ENCODE peak calls at places on chromosomes 13 and 19, in five cellular contexts. I is head of caudate nucleus; Z is endothelial cell; Y is activated naive CD8-positive, alpha-beta T cell treated with anti-CD3 and anti-CD28 coated beads, Interleukin-2, amount 50 U/mL, for 24 hours; B is ecto neural progenitor cell. P is an unnamed sample.

GRCh38 chr13:113209336-113209879 is at the start of gene CUL4A:
- DNase-seq in Z (peak), Y (peak), I (peak), B (peak), P (peak)

GRCh38 chr13:25330541-25330940 is 29.1 kb downstream of the NUP58 start:
- DNase-seq in I (no peak), B (no peak), Y (no peak), Z (no peak), P (no peak)

GRCh38 chr13:103839460-103839859 is 773.2 kb upstream of the SLC10A2 start:
- DNase-seq in Z (no peak), Y (no peak), B (no peak), I (no peak), P (no peak)

GRCh38 chr13:113851826-113852535 is 11.9 kb downstream of the GAS6 start:
- DNase-seq in Y (no peak), B (peak), I (no peak), Z (no peak), P (no peak)

GRCh38 chr13:97028441-97029299 is 34.4 kb upstream of the OXGR1 start:
- DNase-seq in Y (peak), I (peak), B (peak), Z (peak), P (peak)

GRCh38 chr19:46032597-46033025 is 8.2 kb downstream of the IGFL4 start:
- DNase-seq in I (no peak), Z (no peak), Y (no peak), B (no peak), P (no peak)

GRCh38 chr13:99663185-99663825 is 162.0 kb downstream of the TM9SF2 start:
- DNase-seq in Z (no peak), I (no peak), Y (no peak), B (no peak), P (no peak)

GRCh38 chr13:89701913-89702312 is 1645.6 kb upstream of the MIR17HG start:
- DNase-seq in Z (no peak), Y (no peak), B (no peak), I (no peak), P (no peak)

GRCh38 chr19:15449620-15450527 is at the start of gene WIZ:
- DNase-seq in B (peak), I (peak), Z (peak), Y (peak), P (peak)

GRCh38 chr19:6325614-6326013 is 7.8 kb downstream of the ACER1 start:
- DNase-seq in B (no peak), I (no peak), Z (no peak), Y (no peak), P (no peak)

GRCh38 chr19:54369082-54369691 is 4.5 kb upstream of the LAIR1 start:
- DNase-seq in B (no peak), I (no peak), Z (no peak), Y (no peak), P (no peak)

GRCh38 chr13:93227280-93227905 is 786 bp downstream of the GPC6 start:
- DNase-seq in I (peak), B (peak), Z (peak), Y (no peak), P (peak)

GRCh38 chr13:108227651-108228272 is 9.6 kb downstream of the ABHD13 start:
- DNase-seq in Z (peak), Y (peak), B (no peak), I (no peak), P (peak)

GRCh38 chr13:75308222-75308621 is 173.7 kb downstream of the TBC1D4 start:
- DNase-seq in Z (no peak), B (no peak), I (no peak), Y (peak), P (no peak)

GRCh38 chr19:12946092-12946845 is 607 bp downstream of the RAD23A start:
- DNase-seq in Y (peak), Z (peak), I (no peak), B (peak), P (peak)

GRCh38 chr13:57627663-57628062 is 3.9 kb upstream of the PCDH17 start:
- DNase-seq in B (no peak), Y (no peak), Z (no peak), I (no peak), P (peak)

GRCh38 chr19:55259540-55260210 is 858 bp upstream of the PPP6R1 start:
- DNase-seq in B (peak), Z (peak), I (no peak), Y (no peak), P (no peak)

GRCh38 chr19:45235485-45235884 is 9.7 kb downstream of the EXOC3L2 start:
- DNase-seq in Z (no peak), B (no peak), I (no peak), Y (no peak), P (no peak)

GRCh38 chr19:54399189-54399588 is 16.1 kb upstream of the TTYH1 start:
- DNase-seq in Z (no peak), B (no peak), I (no peak), Y (no peak), P (no peak)

GRCh38 chr19:48230555-48231129 is 25.1 kb downstream of the CARD8 start:
- DNase-seq in Z (no peak), B (no peak), I (no peak), Y (peak), P (peak)

GRCh38 chr19:11651062-11651461 is 53.8 kb downstream of the ZNF627 start:
- DNase-seq in B (no peak), Z (no peak), Y (no peak), I (no peak), P (no peak)

GRCh38 chr19:55500368-55500952 is 12.2 kb downstream of the SSC5D start:
- DNase-seq in B (no peak), I (no peak), Y (no peak), Z (no peak), P (no peak)

GRCh38 chr13:105969761-105970160 is 565.7 kb downstream of the EFNB2 start:
- DNase-seq in B (no peak), Z (no peak), Y (no peak), I (no peak), P (no peak)

GRCh38 chr13:49373699-49374098 is 70.2 kb downstream of the CAB39L start:
- DNase-seq in Z (no peak), Y (no peak), I (no peak), B (no peak), P (no peak)

GRCh38 chr19:36775768-36776167 is 3.2 kb upstream of the ZNF850 start:
- DNase-seq in I (no peak), B (no peak), Z (no peak), Y (no peak), P (no peak)

GRCh38 chr13:73618275-73618865 is 515.8 kb downstream of the KLF12 start:
- DNase-seq in B (no peak), Y (no peak), I (no peak), Z (no peak), P (no peak)

GRCh38 chr19:3363841-3364500 is 2.4 kb upstream of the NFIC start:
- DNase-seq in B (no peak), Z (no peak), I (no peak), Y (no peak), P (no peak)

GRCh38 chr13:43441464-43441863 is 345.3 kb downstream of the ENOX1 start:
- DNase-seq in Y (no peak), Z (no peak), B (no peak), I (no peak), P (no peak)

GRCh38 chr13:111116830-111117229 is 1.7 kb downstream of the ARHGEF7 start:
- DNase-seq in Y (no peak), B (no peak), Z (no peak), I (no peak), P (no peak)

GRCh38 chr13:31334994-31335549 is 135.3 kb downstream of the B3GLCT start:
- DNase-seq in Y (no peak), Z (no peak), I (no peak), B (no peak), P (no peak)

GRCh38 chr13:47226516-47226915 is 329.7 kb upstream of the HTR2A start:
- DNase-seq in I (no peak), Y (no peak), B (no peak), Z (no peak), P (no peak)

GRCh38 chr13:57865600-57866294 is 234.2 kb downstream of the PCDH17 start:
- DNase-seq in Y (no peak), Z (peak), I (no peak), B (no peak), P (no peak)

GRCh38 chr19:24166055-24166454 is 79.1 kb downstream of the ZNF254 start:
- DNase-seq in I (no peak), Y (no peak), B (no peak), Z (no peak), P (no peak)

GRCh38 chr19:45782820-45783785 is 813 bp upstream of the DMPK start:
- DNase-seq in B (peak), I (no peak), Z (no peak), Y (no peak), P (no peak)

GRCh38 chr13:49560270-49561063 is 24.9 kb downstream of the RCBTB1 start:
- DNase-seq in Y (no peak), B (no peak), I (no peak), Z (no peak), P (no peak)

GRCh38 chr13:30696278-30697176 is 38.8 kb upstream of the ALOX5AP start:
- DNase-seq in Y (peak), B (no peak), Z (peak), I (peak), P (no peak)

GRCh38 chr19:24159707-24160106 is 72.7 kb downstream of the ZNF254 start:
- DNase-seq in Y (no peak), B (no peak), Z (no peak), I (no peak), P (peak)

GRCh38 chr19:5968431-5969373 is 9.2 kb downstream of the RANBP3 start:
- DNase-seq in Z (peak), B (no peak), Y (no peak), I (no peak), P (peak)

GRCh38 chr13:98571955-98572662 is 4.8 kb downstream of the STK24 start:
- DNase-seq in I (no peak), Y (no peak), Z (no peak), B (no peak), P (no peak)

GRCh38 chr13:48576448-48576993 is 43.6 kb upstream of the RCBTB2 start:
- DNase-seq in Y (no peak), B (no peak), I (no peak), Z (no peak), P (no peak)

P was measured in K562.